ENCODE peak calls at places on chromosome 18, in six cellular contexts. A, E, L, Y, O and F are unnamed samples.

GRCh38 chr18:22285299-22286140 is 116.1 kb downstream of the GATA6 start:
- DNase-seq in Y (no peak), E (no peak), O (no peak), L (no peak), A (no peak), F (no peak)

GRCh38 chr18:45642802-45643201 is 27.5 kb downstream of the SLC14A2 start:
- DNase-seq in Y (no peak), O (no peak), E (no peak), L (no peak), A (no peak), F (no peak)

GRCh38 chr18:25282282-25282681 is 69.7 kb downstream of the ZNF521 start:
- DNase-seq in E (no peak), O (no peak), L (no peak), A (no peak), Y (no peak), F (no peak)

GRCh38 chr18:67771271-67771670 is 254.8 kb upstream of the DSEL start:
- DNase-seq in Y (peak), O (no peak), A (no peak), E (no peak), L (no peak), F (no peak)

GRCh38 chr18:70154591-70155194 is 50.8 kb downstream of the RTTN start:
- DNase-seq in E (no peak), O (no peak), A (peak), Y (peak), L (peak), F (no peak)

GRCh38 chr18:24801011-24801410 is 340.6 kb downstream of the HRH4 start:
- DNase-seq in L (no peak), A (no peak), O (no peak), E (no peak), Y (no peak), F (no peak)

GRCh38 chr18:62723666-62724281 is 8.4 kb downstream of the PHLPP1 start:
- DNase-seq in Y (no peak), L (no peak), A (no peak), O (no peak), E (no peak), F (no peak)

GRCh38 chr18:50446629-50447028 is 71.8 kb downstream of the SKA1 start:
- DNase-seq in A (no peak), O (no peak), L (no peak), Y (no peak), E (no peak), F (no peak)

GRCh38 chr18:45879681-45880655 is 54.5 kb downstream of the SIGLEC15 start:
- DNase-seq in A (peak), O (peak), E (peak), Y (peak), L (peak), F (peak)

GRCh38 chr18:62999392-62999791 is 284.1 kb downstream of the PHLPP1 start:
- DNase-seq in L (no peak), E (peak), Y (peak), O (no peak), A (peak), F (peak)

GRCh38 chr18:79139206-79139605 is 70.0 kb downstream of the ATP9B start:
- DNase-seq in E (no peak), Y (no peak), O (no peak), A (no peak), L (peak), F (no peak)

GRCh38 chr18:43161528-43161927 is 46.0 kb upstream of the RIT2 start:
- DNase-seq in A (no peak), Y (no peak), E (no peak), L (no peak), O (no peak), F (no peak)

GRCh38 chr18:45161850-45162249 is 453.4 kb upstream of the SLC14A2 start:
- DNase-seq in A (no peak), Y (no peak), E (no peak), O (no peak), L (no peak), F (no peak)

GRCh38 chr18:36186461-36187137 is 698 bp upstream of the MOCOS start:
- DNase-seq in A (no peak), Y (no peak), L (no peak), E (peak), O (no peak), F (peak)

GRCh38 chr18:37698508-37699035 is 133.0 kb upstream of the CELF4 start:
- DNase-seq in O (no peak), L (no peak), E (no peak), Y (no peak), A (no peak), F (no peak)

GRCh38 chr18:58470292-58470691 is 158.6 kb downstream of the ALPK2 start:
- DNase-seq in E (no peak), A (no peak), L (no peak), O (no peak), Y (no peak), F (no peak)

GRCh38 chr18:2958819-2959298 is 54.1 kb downstream of the LPIN2 start:
- DNase-seq in E (no peak), O (no peak), Y (no peak), L (no peak), A (peak), F (no peak)

GRCh38 chr18:27121108-27121507 is 64.0 kb downstream of the CHST9 start:
- DNase-seq in Y (no peak), L (no peak), A (no peak), O (no peak), E (no peak), F (no peak)

GRCh38 chr18:70523798-70524182 is 234.9 kb downstream of the SOCS6 start:
- DNase-seq in O (no peak), L (no peak), Y (no peak), E (no peak), A (no peak), F (no peak)

GRCh38 chr18:51194604-51195003 is 2.9 kb downstream of the MEX3C start:
- DNase-seq in E (no peak), A (no peak), O (no peak), L (no peak), Y (no peak), F (no peak)

GRCh38 chr18:26104037-26104436 is 13.6 kb upstream of the SS18 start:
- DNase-seq in L (no peak), Y (no peak), E (no peak), A (no peak), O (no peak), F (no peak)

GRCh38 chr18:1526996-1527395 is 622.3 kb downstream of the ADCYAP1 start:
- DNase-seq in L (no peak), Y (no peak), O (no peak), A (no peak), E (no peak), F (no peak)

GRCh38 chr18:3799515-3799914 is 349.5 kb downstream of the TGIF1 start:
- DNase-seq in L (no peak), O (no peak), A (no peak), E (no peak), Y (no peak), F (no peak)

GRCh38 chr18:77107218-77107815 is 25.3 kb downstream of the MBP start:
- DNase-seq in E (no peak), O (no peak), A (no peak), Y (no peak), L (no peak), F (peak)
- TF ChIP-seq CTCF in E (no peak), O (no peak), A (no peak), Y (no peak), L (no peak), F (no peak)

DNA sequence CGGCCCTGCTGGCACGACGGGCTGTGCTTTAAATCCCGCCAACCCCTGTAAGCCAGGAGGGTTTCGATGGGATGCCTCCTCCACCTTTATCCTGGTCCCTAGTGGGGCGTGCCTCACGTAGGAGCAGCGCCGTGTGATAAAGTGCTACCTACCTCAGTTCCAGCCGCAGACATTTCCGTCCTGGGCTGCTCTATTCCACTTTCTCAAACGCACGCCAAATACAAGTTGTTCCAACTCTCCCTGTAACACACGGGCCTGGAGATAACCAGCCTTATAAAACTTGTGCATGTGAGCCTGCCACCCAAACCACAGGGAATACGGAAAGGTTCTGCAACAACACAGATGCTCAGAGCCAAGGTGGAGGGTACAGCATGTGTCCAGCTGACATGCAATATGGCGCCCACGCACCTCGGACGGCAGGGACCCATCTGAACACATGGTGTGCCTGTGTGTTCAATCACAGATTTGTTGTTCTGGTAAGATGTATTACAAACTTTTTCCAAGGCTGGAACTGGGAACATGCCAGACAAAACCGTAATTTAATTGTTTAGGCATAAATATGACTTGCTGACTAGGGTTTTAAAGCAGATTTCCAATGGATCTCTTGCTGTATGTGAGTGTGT is 47.7 kb downstream of the ZNF516 start:
- DNase-seq in A (no peak), Y (peak), L (no peak), E (no peak), O (no peak), F (no peak)
- TF ChIP-seq CTCF in A (no peak), Y (no peak), L (no peak), E (no peak), O (no peak), F (no peak)

GRCh38 chr18:5600376-5601071 is 56.7 kb upstream of the EPB41L3 start:
- DNase-seq in A (no peak), O (no peak), E (no peak), Y (no peak), L (no peak), F (no peak)
- TF ChIP-seq CTCF in A (peak), O (peak), E (peak), Y (peak), L (peak), F (peak)

GRCh38 chr18:13809025-13809384 is 14.9 kb upstream of the MC5R start:
- DNase-seq in Y (no peak), L (no peak), E (no peak), A (no peak), O (no peak), F (peak)
- TF ChIP-seq CTCF in Y (no peak), L (no peak), E (no peak), A (no peak), O (no peak), F (no peak)

DNA sequence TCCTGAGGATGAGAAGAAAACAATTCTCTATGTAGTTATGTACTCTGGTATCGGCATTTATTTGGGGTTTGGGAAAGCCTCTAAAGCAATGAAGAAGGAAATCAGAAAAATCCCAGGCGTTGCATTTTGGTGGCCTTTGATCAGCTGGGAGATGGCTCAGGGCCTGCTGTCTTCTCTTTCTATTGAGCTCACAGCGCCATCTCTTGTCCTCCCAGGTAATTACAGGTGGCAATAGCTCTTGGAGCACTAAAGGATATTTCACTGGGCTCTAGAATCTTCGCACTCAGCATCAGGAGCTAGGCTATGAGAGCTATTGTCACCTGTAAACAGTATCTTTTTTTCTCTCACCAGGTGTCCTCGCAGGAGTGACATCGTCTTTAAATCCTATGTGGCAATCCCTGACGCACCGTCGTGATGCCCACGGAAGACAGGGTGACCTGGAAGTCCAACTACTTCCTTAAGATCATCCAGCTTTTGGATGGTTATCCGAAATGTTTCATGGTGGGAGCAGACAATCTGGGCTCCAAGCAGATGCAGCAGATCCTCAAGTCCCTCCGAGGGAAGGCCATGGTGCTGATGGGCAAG is 76.1 kb upstream of the PMAIP1 start:
- DNase-seq in L (peak), E (peak), Y (peak), A (peak), O (no peak), F (peak)
- TF ChIP-seq CTCF in L (peak), E (peak), Y (peak), A (peak), O (peak), F (peak)